ENCODE peak calls at places on chromosomes 4 and X, in six cellular contexts. I is K562, S is endothelial cell of umbilical vein, U is A549, L is HepG2, G is H1. N is an unnamed sample.

GRCh38 chrX:17860179-17860780 is 818 bp downstream of the RAI2 start:
- DNase-seq in I (no peak), S (peak), U (no peak), L (no peak), G (no peak), N (peak)

GRCh38 chrX:3518870-3519269 is 172.4 kb upstream of the MXRA5 start:
- DNase-seq in I (peak), S (no peak), U (peak), L (peak), G (peak), N (no peak)

GRCh38 chr4:4541040-4541631 is 712 bp downstream of the STX18 start:
- DNase-seq in I (peak), S (peak), U (peak), L (peak), G (no peak), N (no peak)

GRCh38 chr4:113050361-113050760 is 908 bp downstream of the ANK2 start:
- DNase-seq in I (no peak), S (no peak), U (no peak), L (no peak), G (peak), N (no peak)

GRCh38 chr4:15488658-15489470 is 19.2 kb downstream of the CC2D2A start:
- DNase-seq in I (no peak), S (no peak), U (no peak), L (no peak), G (no peak), N (no peak)

GRCh38 chr4:83010111-83010521 is 507 bp downstream of the LIN54 start:
- DNase-seq in I (peak), S (peak), U (no peak), L (no peak), G (no peak), N (no peak)

GRCh38 chr4:7821245-7822165 is 118.2 kb downstream of the AFAP1 start:
- DNase-seq in I (no peak), S (no peak), U (no peak), L (no peak), G (no peak), N (no peak)

GRCh38 chr4:26459054-26459755 is 31.1 kb downstream of the CCKAR start:
- DNase-seq in I (peak), S (peak), U (peak), L (peak), G (peak), N (no peak)

GRCh38 chrX:136318895-136319597 is 18.3 kb downstream of the ADGRG4 start:
- DNase-seq in I (no peak), S (no peak), U (no peak), L (no peak), G (no peak), N (no peak)

GRCh38 chr4:156949373-156949814 is 22.2 kb downstream of the PDGFC start:
- DNase-seq in I (no peak), S (peak), U (no peak), L (peak), G (no peak), N (no peak)
- TF ChIP-seq JUN in I (no peak), S (peak), U (peak), L (no peak), G (no peak), N (no peak)

GRCh38 chr4:76694056-76694455 is 203.9 kb downstream of the SOWAHB start:
- DNase-seq in I (no peak), S (no peak), U (no peak), L (no peak), G (no peak), N (no peak)

GRCh38 chr4:76696109-76696508 is 201.8 kb downstream of the SOWAHB start:
- DNase-seq in I (no peak), S (no peak), U (no peak), L (peak), G (no peak), N (peak)

GRCh38 chr4:76699911-76700310 is 198.0 kb downstream of the SOWAHB start:
- DNase-seq in I (no peak), S (no peak), U (no peak), L (no peak), G (no peak), N (no peak)

GRCh38 chr4:76697129-76697803 is 200.7 kb downstream of the SOWAHB start:
- DNase-seq in I (no peak), S (no peak), U (no peak), L (no peak), G (no peak), N (no peak)

DNA sequence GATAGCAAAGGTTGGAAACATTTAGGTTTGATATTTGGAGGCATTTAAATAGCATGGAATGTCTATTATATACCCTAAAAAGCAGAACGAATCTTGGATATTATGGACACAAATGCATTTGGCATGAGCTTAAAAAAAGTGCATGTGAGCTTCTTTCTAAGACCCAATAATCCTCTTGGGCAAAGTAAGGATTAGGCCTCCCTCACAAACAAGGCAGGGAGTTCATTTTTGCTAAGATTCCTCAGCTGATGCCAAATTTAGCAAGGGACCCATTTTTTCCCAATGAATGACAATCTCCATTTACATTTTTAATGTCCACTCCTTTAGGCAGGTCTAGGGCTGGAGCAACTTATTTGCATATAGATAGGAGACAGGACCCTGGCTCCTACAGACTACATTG is 199.8 kb downstream of the SOWAHB start:
- DNase-seq in I (no peak), S (no peak), U (no peak), L (no peak), G (no peak), N (no peak)
- TF ChIP-seq JUN in I (no peak), S (no peak), U (no peak), L (no peak), G (no peak), N (no peak)

GRCh38 chr4:38209654-38210053 is 249.5 kb downstream of the PTTG2 start:
- DNase-seq in I (no peak), S (no peak), U (no peak), L (peak), G (no peak), N (no peak)

GRCh38 chr4:38207110-38207457 is 246.9 kb downstream of the PTTG2 start:
- DNase-seq in I (no peak), S (no peak), U (no peak), L (no peak), G (no peak), N (no peak)

GRCh38 chr4:38210396-38211114 is 250.4 kb downstream of the PTTG2 start:
- DNase-seq in I (no peak), S (peak), U (no peak), L (no peak), G (no peak), N (no peak)
- TF ChIP-seq JUN in I (no peak), S (no peak), U (no peak), L (no peak), G (no peak), N (no peak)

GRCh38 chr4:78654809-78655208 is 103.2 kb downstream of the ANXA3 start:
- DNase-seq in I (no peak), S (no peak), U (no peak), L (no peak), G (no peak), N (no peak)
- TF ChIP-seq JUN in I (no peak), S (no peak), U (no peak), L (no peak), G (no peak), N (no peak)

GRCh38 chr4:128600410-128600809 is 209.1 kb upstream of the JADE1 start:
- DNase-seq in I (no peak), S (peak), U (no peak), L (peak), G (no peak), N (no peak)

GRCh38 chr4:128604204-128604603 is 205.3 kb upstream of the JADE1 start:
- DNase-seq in I (no peak), S (no peak), U (no peak), L (no peak), G (no peak), N (no peak)

GRCh38 chr4:128600996-128601857 is 208.3 kb upstream of the JADE1 start:
- DNase-seq in I (peak), S (peak), U (peak), L (peak), G (peak), N (peak)

GRCh38 chr4:128604840-128605239 is 204.7 kb upstream of the JADE1 start:
- DNase-seq in I (peak), S (no peak), U (no peak), L (no peak), G (no peak), N (no peak)

DNA sequence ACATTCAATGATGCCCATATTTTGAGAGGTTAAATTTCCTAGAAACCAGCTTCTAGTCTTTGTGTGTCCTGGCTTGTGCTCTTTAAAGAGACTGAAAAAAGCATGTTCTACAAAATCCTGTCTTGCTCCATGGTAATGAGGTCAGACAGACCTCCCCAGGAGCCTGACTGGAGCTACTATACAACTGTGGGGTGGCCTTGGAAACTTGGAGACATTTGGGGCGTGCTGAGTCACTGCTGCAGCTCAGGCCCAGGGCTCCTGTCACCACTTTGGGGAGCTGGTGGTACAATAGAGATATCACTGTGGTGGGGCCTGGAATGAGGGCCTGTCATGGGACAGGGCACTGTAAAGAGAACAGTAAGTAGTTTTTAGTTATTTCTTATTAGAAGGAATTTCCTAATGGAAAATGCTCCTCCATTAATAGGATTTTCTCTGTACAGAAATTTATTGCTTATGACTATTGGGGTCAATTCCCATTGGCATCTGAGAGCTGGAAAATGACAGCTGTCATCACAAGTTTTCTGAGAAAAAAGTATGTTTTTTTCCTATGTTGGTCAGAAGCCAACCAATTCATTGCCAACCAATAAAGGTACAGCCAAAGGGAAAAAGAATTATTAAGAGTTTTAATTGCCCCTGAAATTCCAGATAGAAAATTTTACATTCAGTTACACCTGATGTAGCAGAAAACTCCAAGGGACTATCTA is 207.4 kb upstream of the JADE1 start:
- DNase-seq in I (peak), S (peak), U (no peak), L (no peak), G (no peak), N (no peak)
- TF ChIP-seq JUN in I (no peak), S (no peak), U (no peak), L (no peak), G (no peak), N (no peak)

GRCh38 chr4:9987749-9988346 is 33.4 kb downstream of the SLC2A9 start:
- DNase-seq in I (no peak), S (no peak), U (no peak), L (no peak), G (no peak), N (no peak)
- TF ChIP-seq JUN in I (no peak), S (no peak), U (no peak), L (no peak), G (no peak), N (no peak)

DNA sequence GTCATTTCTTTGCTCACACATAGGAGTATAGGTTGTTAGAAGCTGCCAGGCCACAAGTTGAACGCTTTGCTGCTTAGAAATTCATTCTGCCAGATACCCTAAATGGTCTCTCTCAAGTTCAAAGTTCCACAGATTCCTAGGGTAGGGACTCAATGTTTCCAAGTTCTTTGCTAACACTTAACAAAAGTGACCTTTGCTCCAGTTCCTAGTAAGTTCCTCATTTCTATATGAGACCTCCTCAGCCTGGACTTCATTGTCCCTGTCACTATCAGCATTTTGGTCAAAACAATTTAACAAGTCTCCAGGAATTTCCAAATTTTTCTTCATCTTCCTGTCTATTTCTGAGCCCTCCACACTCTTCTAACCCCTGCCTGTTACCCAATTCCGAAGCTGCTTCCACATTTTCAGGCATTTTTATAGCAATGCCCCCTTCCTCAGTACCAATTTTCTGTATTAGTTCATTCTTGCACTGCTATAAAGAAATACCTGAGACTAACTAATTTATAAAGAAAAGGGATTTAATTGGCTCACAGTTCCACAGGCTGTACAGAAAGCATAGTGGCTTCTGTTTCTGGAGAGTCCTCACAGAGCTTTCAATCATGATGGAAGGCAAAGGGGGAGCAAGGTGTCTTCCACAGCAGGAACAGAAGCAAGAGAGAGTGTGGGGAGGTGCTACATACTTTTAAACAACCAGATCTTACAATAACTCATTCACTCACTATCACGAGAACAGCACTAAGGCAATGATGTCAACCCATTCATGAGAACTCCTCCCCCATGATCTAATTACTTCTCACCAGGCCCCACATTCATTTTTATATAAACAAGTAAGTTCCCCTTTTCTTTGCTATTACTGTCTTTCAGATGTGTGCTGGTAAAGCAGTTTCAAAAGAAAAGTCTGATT is 11.5 kb upstream of the TLR1 start:
- DNase-seq in I (no peak), S (no peak), U (no peak), L (no peak), G (no peak), N (no peak)
- TF ChIP-seq JUN in I (no peak), S (no peak), U (no peak), L (no peak), G (no peak), N (no peak)

GRCh38 chr4:80471701-80472100 is 136.2 kb downstream of the CFAP299 start:
- DNase-seq in I (no peak), S (no peak), U (no peak), L (no peak), G (no peak), N (peak)

GRCh38 chr4:80475236-80475635 is 139.7 kb downstream of the CFAP299 start:
- DNase-seq in I (no peak), S (no peak), U (no peak), L (no peak), G (no peak), N (no peak)

GRCh38 chr4:80475781-80476180 is 140.3 kb downstream of the CFAP299 start:
- DNase-seq in I (no peak), S (no peak), U (no peak), L (no peak), G (no peak), N (no peak)
- TF ChIP-seq JUN in I (no peak), S (no peak), U (no peak), L (no peak), G (no peak), N (no peak)

N was measured in WTC11.